ENCODE peak calls at places on chromosomes 1 and 21, in four cellular contexts. G is choroid plexus epithelial cell; I is cardiac muscle cell; F is CD8-positive, alpha-beta T cell. B is an unnamed sample.

GRCh38 chr1:34398916-34399275 is 222.2 kb downstream of the C1orf94 start:
- DNase-seq in G (no peak), F (no peak), I (no peak), B (no peak)

GRCh38 chr1:184621262-184621661 is 133.4 kb downstream of the EDEM3 start:
- DNase-seq in I (no peak), G (peak), F (no peak), B (no peak)

GRCh38 chr1:97986041-97987005 is 65.5 kb upstream of the DPYD start:
- DNase-seq in I (no peak), F (no peak), G (no peak), B (no peak)

GRCh38 chr1:92956254-92956653 is 5.0 kb downstream of the DIPK1A start:
- DNase-seq in G (no peak), I (no peak), F (no peak), B (no peak)

GRCh38 chr1:166947398-166948043 is 27.8 kb downstream of the ILDR2 start:
- DNase-seq in I (peak), G (peak), F (peak), B (no peak)

GRCh38 chr21:35862969-35863368 is 197.4 kb downstream of the SETD4 start:
- DNase-seq in I (no peak), G (no peak), F (no peak), B (no peak)

GRCh38 chr1:115295904-115296696 is 41.9 kb downstream of the NGF start:
- DNase-seq in F (no peak), I (no peak), G (no peak), B (no peak)

GRCh38 chr1:211788626-211789025 is 41.9 kb downstream of the LPGAT1 start:
- DNase-seq in F (no peak), I (no peak), G (peak), B (no peak)

GRCh38 chr1:178513278-178513983 is 522 bp downstream of the TEX35 start:
- DNase-seq in G (peak), F (no peak), I (peak), B (no peak)

GRCh38 chr1:185453496-185454192 is 136.6 kb upstream of the IVNS1ABP start:
- DNase-seq in G (peak), F (no peak), I (no peak), B (no peak)

GRCh38 chr1:83641206-83641658 is 357.7 kb downstream of the TTLL7 start:
- DNase-seq in G (peak), F (no peak), I (no peak), B (no peak)

GRCh38 chr1:25484096-25484495 is 53.4 kb downstream of the MACO1 start:
- DNase-seq in F (no peak), G (no peak), I (no peak), B (no peak)

GRCh38 chr21:43645414-43645891 is 13.8 kb downstream of the HSF2BP start:
- DNase-seq in F (peak), I (peak), G (peak), B (no peak)

GRCh38 chr1:30727796-30728195 is 4.4 kb upstream of the MATN1 start:
- DNase-seq in F (no peak), G (peak), I (no peak), B (no peak)

GRCh38 chr1:206662396-206663092 is 22.2 kb upstream of the MAPKAPK2 start:
- DNase-seq in F (no peak), I (no peak), G (no peak), B (no peak)

GRCh38 chr1:214123061-214123784 is 135.4 kb downstream of the PROX1 start:
- DNase-seq in F (no peak), I (peak), G (peak), B (no peak)

GRCh38 chr1:160006312-160006940 is 25.4 kb downstream of the PIGM start:
- DNase-seq in F (peak), G (peak), I (peak), B (no peak)

GRCh38 chr21:38223893-38224540 is 32.8 kb upstream of the KCNJ15 start:
- DNase-seq in G (peak), I (no peak), F (no peak), B (no peak)

GRCh38 chr1:37513795-37514349 is 694 bp downstream of the MEAF6 start:
- DNase-seq in G (peak), I (peak), F (peak), B (no peak)

GRCh38 chr1:186325239-186325638 is 49.8 kb downstream of the TPR start:
- DNase-seq in F (no peak), I (no peak), G (peak), B (no peak)

GRCh38 chr1:18932387-18932786 is 24.1 kb downstream of the IFFO2 start:
- DNase-seq in G (no peak), F (no peak), I (no peak), B (no peak)

GRCh38 chr1:62271137-62271536 is 48.1 kb downstream of the KANK4 start:
- DNase-seq in G (no peak), F (no peak), I (no peak), B (no peak)

GRCh38 chr1:29236993-29237905 is 927 bp downstream of the PTPRU start:
- DNase-seq in F (no peak), G (peak), I (peak), B (no peak)

GRCh38 chr1:44609412-44609767 is 64.9 kb downstream of the TMEM53 start:
- DNase-seq in G (peak), F (peak), I (peak), B (no peak)

GRCh38 chr1:155932487-155932886 is 1.7 kb downstream of the KHDC4 start:
- DNase-seq in I (no peak), F (no peak), G (no peak), B (no peak)
- H3K4me3 ChIP-seq in I (peak), F (no peak), G (peak), B (peak)

DNA sequence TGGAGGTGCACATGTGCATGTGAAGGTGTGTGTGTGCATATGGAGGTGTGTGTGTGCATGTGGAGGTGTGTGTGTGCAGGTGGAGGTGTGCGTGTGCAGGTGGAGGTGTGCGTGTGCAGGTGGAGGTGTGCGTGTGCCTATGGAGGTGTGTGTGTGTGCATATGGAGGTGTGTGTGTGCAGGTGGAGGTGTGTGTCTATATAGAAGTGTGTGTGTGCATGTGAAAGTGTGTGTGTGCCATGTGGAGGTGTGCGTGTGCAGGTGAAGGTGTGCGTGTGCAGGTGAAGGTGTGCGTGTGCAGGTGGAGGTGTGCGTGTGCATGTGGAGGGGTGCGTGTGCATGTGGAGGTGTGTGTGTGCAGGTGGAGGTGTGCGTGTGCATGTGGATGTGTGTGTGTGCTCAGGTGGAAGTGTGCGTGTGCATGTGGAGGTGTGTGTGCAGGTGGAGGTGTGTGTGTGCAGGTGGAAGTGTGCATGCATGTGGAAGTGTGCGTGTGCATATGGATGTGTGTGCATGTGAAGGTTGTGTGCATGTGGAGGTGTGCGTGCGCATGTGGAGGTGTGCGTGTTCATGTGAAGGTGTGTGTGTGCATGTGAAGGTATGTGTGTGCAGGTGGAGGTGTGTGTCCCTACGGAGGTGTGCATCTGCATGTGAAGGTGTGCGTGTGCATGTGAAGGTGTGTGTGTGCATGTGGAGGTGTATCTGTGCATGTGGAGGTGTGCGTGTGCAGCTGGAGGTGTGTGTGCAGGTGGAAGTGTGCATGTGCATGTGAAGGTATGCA is 13.5 kb downstream of the C1orf74 start:
- DNase-seq in F (no peak), G (no peak), I (no peak), B (no peak)
- H3K4me3 ChIP-seq in F (peak), G (no peak), I (no peak), B (no peak)

DNA sequence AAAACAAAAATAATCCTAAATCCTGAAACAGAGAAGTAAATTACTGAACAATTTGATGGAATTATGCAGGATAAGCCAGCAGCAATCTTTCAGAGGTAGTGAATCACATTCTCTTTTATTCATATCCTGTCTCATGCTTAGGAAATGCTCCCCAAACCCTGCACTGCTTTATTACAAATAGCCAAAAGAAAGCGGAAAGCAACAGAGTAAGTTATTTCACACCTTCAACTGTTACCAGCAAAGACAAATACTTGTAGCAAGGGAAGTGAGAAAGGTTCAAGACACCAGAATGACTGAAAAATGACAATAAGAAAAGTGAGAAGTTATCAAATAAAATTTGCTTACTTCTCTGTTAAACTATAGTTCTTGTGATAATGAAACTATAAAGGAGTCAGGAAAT is 6.2 kb downstream of the ZRANB2 start:
- DNase-seq in F (no peak), G (no peak), I (no peak), B (no peak)
- H3K4me3 ChIP-seq in F (no peak), G (no peak), I (no peak), B (no peak)

GRCh38 chr1:87056974-87057373 is 142.5 kb downstream of the HS2ST1 start:
- DNase-seq in G (no peak), I (no peak), F (no peak), B (no peak)
- H3K4me3 ChIP-seq in G (no peak), I (no peak), F (no peak), B (no peak)

GRCh38 chr1:234865171-234866006 is 255.4 kb upstream of the IRF2BP2 start:
- DNase-seq in F (no peak), G (no peak), I (no peak), B (no peak)

GRCh38 chr1:234862944-234863515 is 253.1 kb upstream of the IRF2BP2 start:
- DNase-seq in G (peak), F (no peak), I (no peak), B (no peak)

GRCh38 chr1:234864116-234864515 is 254.1 kb upstream of the IRF2BP2 start:
- DNase-seq in G (no peak), I (no peak), F (no peak), B (no peak)

GRCh38 chr1:234862360-234862943 is 252.5 kb upstream of the IRF2BP2 start:
- DNase-seq in G (no peak), I (no peak), F (no peak), B (no peak)

GRCh38 chr1:234863596-234863995 is 253.6 kb upstream of the IRF2BP2 start:
- DNase-seq in I (no peak), F (no peak), G (peak), B (no peak)
- H3K4me3 ChIP-seq in I (no peak), F (no peak), G (no peak), B (no peak)

GRCh38 chr21:32372755-32373154 is 20.1 kb downstream of the URB1 start:
- DNase-seq in I (no peak), G (peak), F (no peak), B (no peak)
- H3K4me3 ChIP-seq in I (no peak), G (no peak), F (no peak), B (no peak)

GRCh38 chr1:156571261-156571958 is 955 bp downstream of the IQGAP3 start:
- DNase-seq in F (no peak), G (peak), I (no peak), B (peak)
- H3K4me3 ChIP-seq in F (no peak), G (peak), I (peak), B (peak)

DNA sequence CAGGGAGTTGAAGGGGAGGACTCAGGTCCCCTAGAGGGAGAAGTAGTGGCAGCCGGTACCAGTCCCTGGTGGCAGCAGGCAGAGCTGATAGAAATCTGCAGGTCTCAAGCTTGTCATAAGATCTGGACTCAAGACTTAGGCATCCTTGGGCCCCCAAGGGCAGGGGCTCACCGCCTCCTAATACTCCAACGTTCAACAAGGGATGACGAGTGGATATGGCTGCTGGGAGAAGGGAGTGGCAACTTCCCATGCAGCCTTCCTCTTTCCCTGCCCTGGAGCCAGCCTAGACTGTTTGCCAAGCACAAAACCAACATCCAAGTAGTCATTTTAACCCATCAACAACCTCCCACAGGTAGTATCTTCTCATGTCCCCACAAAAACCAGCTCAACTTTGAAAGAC is 6.9 kb downstream of the TRABD2B start:
- DNase-seq in I (no peak), G (no peak), F (no peak), B (no peak)
- H3K4me3 ChIP-seq in I (no peak), G (no peak), F (no peak), B (no peak)

GRCh38 chr1:238485906-238486219 is 595.1 kb upstream of the ZP4 start:
- DNase-seq in G (peak), I (no peak), F (no peak), B (no peak)
- H3K4me3 ChIP-seq in G (peak), I (no peak), F (no peak), B (peak)

DNA sequence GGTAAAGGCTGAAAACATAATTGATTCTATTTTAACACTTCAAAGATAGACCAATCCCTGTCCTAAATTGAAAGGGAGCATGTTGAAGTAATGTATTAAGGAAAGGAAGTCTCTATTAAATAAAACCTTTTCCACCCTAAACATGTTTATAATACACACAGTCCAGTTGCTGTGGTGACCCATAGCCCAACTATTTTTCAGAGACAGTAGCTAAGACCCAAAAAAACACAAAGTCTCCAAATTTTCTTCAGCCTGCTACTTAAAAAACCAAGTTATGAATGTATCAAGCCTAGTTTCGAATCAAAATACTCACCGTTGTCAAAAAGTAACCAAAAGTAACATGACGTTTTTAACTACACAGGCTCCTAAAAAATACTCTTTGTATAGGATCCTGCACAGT is 1.6 kb downstream of the ELK4 start:
- DNase-seq in F (no peak), G (peak), I (no peak), B (no peak)
- H3K4me3 ChIP-seq in F (peak), G (peak), I (peak), B (peak)